ENCODE peak calls at places on chromosomes 7 and 10, in four cellular contexts. One of them, this sample, is unnamed.

GRCh38 chr7:134084488-134085144 is 42.5 kb upstream of the LRGUK start:
- DNase-seq in A549: no peak
- DNase-seq in left ventricle myocardium inferior: no peak
- DNase-seq in transverse colon: no peak
- DNase-seq in this sample: peak; percentile 36

GRCh38 chr10:12594448-12594944 is 245.1 kb downstream of the CAMK1D start:
- DNase-seq in A549: no peak
- DNase-seq in left ventricle myocardium inferior: no peak
- DNase-seq in transverse colon: peak; percentile 35
- DNase-seq in this sample: no peak

GRCh38 chr7:6167004-6167551 is 105.3 kb downstream of the CYTH3 start:
- DNase-seq in A549: no peak
- DNase-seq in left ventricle myocardium inferior: peak; percentile 62
- DNase-seq in transverse colon: no peak
- DNase-seq in this sample: no peak

GRCh38 chr10:86803156-86803555 is 46.7 kb downstream of the BMPR1A start:
- DNase-seq in A549: no peak
- DNase-seq in left ventricle myocardium inferior: no peak
- DNase-seq in transverse colon: no peak
- DNase-seq in this sample: no peak

GRCh38 chr7:37284805-37285211 is 163.9 kb downstream of the ELMO1 start:
- DNase-seq in A549: peak; percentile 53
- DNase-seq in left ventricle myocardium inferior: peak; percentile 38
- DNase-seq in transverse colon: peak; percentile 62
- DNase-seq in this sample: peak; percentile 57

GRCh38 chr10:79434816-79435215 is 10.6 kb downstream of the ZCCHC24 start:
- DNase-seq in A549: no peak
- DNase-seq in left ventricle myocardium inferior: no peak
- DNase-seq in transverse colon: no peak
- DNase-seq in this sample: no peak

GRCh38 chr7:128108641-128109423 is 77.6 kb upstream of the LRRC4 start:
- DNase-seq in A549: no peak
- DNase-seq in left ventricle myocardium inferior: no peak
- DNase-seq in transverse colon: no peak
- DNase-seq in this sample: no peak

GRCh38 chr10:75034131-75034512 is 77.3 kb upstream of the SAMD8 start:
- DNase-seq in A549: no peak
- DNase-seq in left ventricle myocardium inferior: no peak
- DNase-seq in transverse colon: no peak
- DNase-seq in this sample: no peak

GRCh38 chr10:127920319-127921074 is 13.6 kb downstream of the PTPRE start:
- DNase-seq in A549: no peak
- DNase-seq in left ventricle myocardium inferior: no peak
- DNase-seq in transverse colon: no peak
- DNase-seq in this sample: no peak

GRCh38 chr7:28854750-28855074 is 103.4 kb downstream of the TRIL start:
- DNase-seq in A549: no peak
- DNase-seq in left ventricle myocardium inferior: no peak
- DNase-seq in transverse colon: no peak
- DNase-seq in this sample: no peak

GRCh38 chr10:43963379-43963778 is 314.7 kb upstream of the ZNF32 start:
- DNase-seq in A549: no peak
- DNase-seq in left ventricle myocardium inferior: no peak
- DNase-seq in transverse colon: no peak
- DNase-seq in this sample: no peak

GRCh38 chr10:76905251-76905650 is 732.4 kb downstream of the KCNMA1 start:
- DNase-seq in A549: no peak
- DNase-seq in left ventricle myocardium inferior: no peak
- DNase-seq in transverse colon: no peak
- DNase-seq in this sample: no peak

GRCh38 chr7:46485481-46486065 is 564.5 kb upstream of the IGFBP3 start:
- DNase-seq in A549: peak; percentile 21
- DNase-seq in left ventricle myocardium inferior: no peak
- DNase-seq in transverse colon: no peak
- DNase-seq in this sample: no peak

GRCh38 chr10:42990016-42990720 is 86.7 kb upstream of the RET start:
- DNase-seq in A549: no peak
- DNase-seq in left ventricle myocardium inferior: no peak
- DNase-seq in transverse colon: no peak
- DNase-seq in this sample: no peak

GRCh38 chr7:99473315-99473596 is 566 bp downstream of the ZNF789 start:
- DNase-seq in A549: peak; percentile 64
- DNase-seq in left ventricle myocardium inferior: no peak
- DNase-seq in transverse colon: peak; percentile 26
- DNase-seq in this sample: peak; percentile 63

DNA sequence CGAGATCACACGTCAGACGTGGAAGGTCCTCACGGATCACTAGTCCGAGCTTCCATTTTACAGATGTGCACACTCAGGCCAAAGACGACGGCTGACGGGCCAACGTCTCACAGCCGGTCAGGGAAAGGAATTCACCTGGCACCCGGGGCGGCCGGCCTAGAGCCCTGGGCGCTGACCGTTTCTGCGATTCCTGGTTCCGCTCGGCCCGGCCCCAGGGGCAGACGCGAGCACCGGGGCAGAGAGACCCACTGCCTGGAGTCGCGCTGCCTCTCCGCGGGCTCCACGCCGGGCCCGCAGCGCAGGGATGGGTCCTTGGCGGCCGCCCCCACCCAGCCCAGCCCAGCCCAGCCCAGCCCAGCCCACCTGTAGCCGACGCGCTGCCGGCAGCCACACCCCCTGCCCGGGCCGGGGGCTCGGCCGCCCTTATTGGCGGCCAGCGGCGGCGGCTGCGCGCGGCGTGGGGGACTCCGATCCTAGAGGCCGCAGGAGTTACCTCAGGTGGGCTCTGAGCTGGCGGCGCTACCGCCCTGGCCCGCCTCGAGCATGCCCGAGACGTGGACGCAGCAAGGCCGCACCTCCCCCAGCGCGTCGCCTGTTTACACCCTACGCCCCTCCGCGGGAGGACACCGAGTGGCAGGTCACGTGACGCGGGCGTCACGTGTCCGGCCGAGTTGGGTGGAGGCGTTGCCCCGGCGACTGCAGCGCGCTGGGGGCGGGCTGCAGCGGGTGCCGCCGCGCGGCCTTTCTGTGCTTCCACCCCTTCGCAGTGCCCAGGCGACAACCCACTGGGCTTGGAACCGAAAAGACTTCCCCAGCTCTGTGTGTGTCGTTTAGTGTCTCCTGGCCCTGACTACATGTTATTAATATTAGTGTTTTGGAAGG is 78.1 kb downstream of the ZFAND4 start:
- DNase-seq in A549: peak; percentile 95
- DNase-seq in left ventricle myocardium inferior: peak; percentile 93
- DNase-seq in transverse colon: peak; percentile 94
- DNase-seq in this sample: peak; percentile 96
- H3K27ac ChIP-seq in A549: peak overlapping the region; percentile 94
- H3K27ac ChIP-seq in left ventricle myocardium inferior: peak overlapping the region; percentile 73
- H3K27ac ChIP-seq in transverse colon: peak overlapping the region; percentile 89
- H3K27ac ChIP-seq in this sample: peak overlapping the region; percentile 55

DNA sequence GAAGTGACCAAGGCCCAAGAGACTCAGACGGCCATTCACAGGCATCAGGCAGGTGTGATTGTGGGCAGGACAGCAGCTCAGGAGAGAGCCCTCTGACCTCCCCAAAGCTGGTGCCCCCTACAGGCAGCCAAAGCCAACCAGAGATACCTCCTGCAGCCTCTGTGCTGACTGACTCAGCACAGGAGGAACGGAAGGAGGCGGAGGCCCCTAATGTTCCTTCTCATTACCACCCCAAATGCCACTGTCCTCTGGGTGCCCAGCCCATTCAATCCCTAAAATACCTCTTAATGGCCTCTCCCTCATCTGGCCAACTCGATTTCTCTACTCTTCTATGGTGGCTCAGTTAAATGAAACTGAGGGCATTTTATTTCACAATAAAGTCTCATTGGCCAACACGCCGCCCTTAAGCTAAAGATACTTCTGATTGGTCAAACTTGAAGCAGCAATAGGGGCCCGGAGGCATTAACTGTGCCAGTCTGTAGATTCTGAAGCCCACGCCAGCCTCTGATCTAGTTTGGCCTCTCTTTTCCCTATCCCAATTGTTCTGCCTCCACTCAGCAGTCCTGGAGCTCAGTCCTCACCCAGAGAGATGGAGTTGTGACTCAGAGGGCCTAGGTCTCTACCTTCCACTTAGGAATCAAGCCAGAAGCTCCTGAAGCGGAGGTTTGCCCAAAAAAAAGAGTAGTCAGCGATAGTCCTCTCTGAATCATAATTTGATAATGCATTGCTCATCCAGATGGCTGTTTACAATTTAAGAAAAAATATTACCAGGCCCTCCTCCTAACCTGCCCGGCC is 1.2 kb downstream of the CYREN start:
- DNase-seq in A549: peak; percentile 76
- DNase-seq in left ventricle myocardium inferior: no peak
- DNase-seq in transverse colon: peak; percentile 76
- DNase-seq in this sample: peak; percentile 35
- TF ChIP-seq CTCF in A549: peak; percentile 55
- TF ChIP-seq CTCF in left ventricle myocardium inferior: peak; percentile 48
- TF ChIP-seq CTCF in transverse colon: no peak
- TF ChIP-seq CTCF in this sample: peak; percentile 56

DNA sequence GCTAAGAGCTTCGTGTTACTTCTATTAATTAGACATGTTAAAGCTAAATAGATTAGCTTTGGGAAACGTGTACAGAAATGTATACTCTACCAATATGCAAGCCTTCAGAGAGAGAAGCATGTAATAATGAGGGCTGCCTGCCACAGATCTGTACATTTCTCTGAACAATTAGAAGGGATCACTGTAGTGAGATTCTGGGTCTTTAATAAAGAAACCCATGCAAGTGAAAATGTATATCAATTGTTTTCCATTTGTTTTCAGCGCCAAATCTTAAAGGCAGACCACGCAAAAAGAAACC is 149.1 kb downstream of the ARID5B start:
- DNase-seq in A549: no peak
- DNase-seq in left ventricle myocardium inferior: no peak
- DNase-seq in transverse colon: no peak
- DNase-seq in this sample: no peak
- H3K27ac ChIP-seq in A549: peak overlapping the region; percentile 74
- H3K27ac ChIP-seq in left ventricle myocardium inferior: peak overlapping the region; percentile 94
- H3K27ac ChIP-seq in transverse colon: peak overlapping the region; percentile 92
- H3K27ac ChIP-seq in this sample: peak overlapping the region; percentile 89

GRCh38 chr7:155570991-155571390 is 24.6 kb upstream of the CNPY1 start:
- DNase-seq in A549: no peak
- DNase-seq in left ventricle myocardium inferior: no peak
- DNase-seq in transverse colon: no peak
- DNase-seq in this sample: no peak

GRCh38 chr7:155570171-155570958 is 24.0 kb upstream of the CNPY1 start:
- DNase-seq in A549: no peak
- DNase-seq in left ventricle myocardium inferior: no peak
- DNase-seq in transverse colon: no peak
- DNase-seq in this sample: no peak

GRCh38 chr7:155574556-155574955 is 28.2 kb upstream of the CNPY1 start:
- DNase-seq in A549: no peak
- DNase-seq in left ventricle myocardium inferior: no peak
- DNase-seq in transverse colon: no peak
- DNase-seq in this sample: no peak

GRCh38 chr7:155569681-155570080 is 23.3 kb upstream of the CNPY1 start:
- DNase-seq in A549: no peak
- DNase-seq in left ventricle myocardium inferior: no peak
- DNase-seq in transverse colon: no peak
- DNase-seq in this sample: no peak

GRCh38 chr7:155571581-155572345 is 25.4 kb upstream of the CNPY1 start:
- DNase-seq in A549: no peak
- DNase-seq in left ventricle myocardium inferior: no peak
- DNase-seq in transverse colon: no peak
- DNase-seq in this sample: no peak
- TF ChIP-seq CTCF in A549: no peak
- TF ChIP-seq CTCF in left ventricle myocardium inferior: no peak
- TF ChIP-seq CTCF in transverse colon: no peak
- TF ChIP-seq CTCF in this sample: no peak

DNA sequence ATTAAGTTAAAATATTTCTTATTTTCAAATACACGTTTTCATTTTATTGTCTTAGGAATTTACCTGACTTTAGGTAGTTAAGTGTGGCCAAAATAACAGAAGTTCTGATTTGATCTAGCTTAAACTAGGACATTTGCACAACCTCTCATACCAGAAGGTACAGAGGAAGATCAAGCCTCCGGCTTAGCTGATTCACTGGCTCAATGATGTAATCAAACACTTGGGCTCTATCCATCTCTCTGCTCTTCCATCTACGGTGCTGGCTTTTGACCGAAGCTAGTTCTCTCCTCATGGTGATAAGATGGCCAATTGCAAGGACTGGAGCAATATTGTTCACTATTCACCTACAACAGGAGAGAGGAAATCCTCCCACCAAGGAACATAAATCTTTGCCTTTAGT is 12.2 kb upstream of the HYCC1 start:
- DNase-seq in A549: no peak
- DNase-seq in left ventricle myocardium inferior: no peak
- DNase-seq in transverse colon: no peak
- DNase-seq in this sample: no peak
- H3K27ac ChIP-seq in A549: no peak overlapping the region
- H3K27ac ChIP-seq in left ventricle myocardium inferior: no peak overlapping the region
- H3K27ac ChIP-seq in transverse colon: no peak overlapping the region
- H3K27ac ChIP-seq in this sample: no peak overlapping the region

DNA sequence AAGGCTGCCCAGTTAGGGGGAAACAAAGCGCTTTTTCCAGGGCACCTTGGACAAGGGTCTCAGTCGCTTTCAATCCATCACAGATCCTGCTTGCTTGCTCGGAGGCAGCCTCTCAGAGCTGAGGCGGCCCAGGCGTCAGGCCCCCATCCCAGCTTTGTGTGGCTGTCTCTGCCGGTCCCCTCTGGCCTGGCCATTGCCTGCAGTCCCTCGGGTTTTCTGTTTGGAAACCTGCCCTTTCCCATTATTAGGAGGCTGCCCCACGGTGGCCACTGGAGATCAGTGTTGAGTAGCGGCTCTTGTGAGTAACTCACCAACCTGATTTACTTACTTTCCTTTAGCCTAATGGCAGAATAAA is 216.1 kb downstream of the GLRX3 start:
- DNase-seq in A549: no peak
- DNase-seq in left ventricle myocardium inferior: no peak
- DNase-seq in transverse colon: no peak
- DNase-seq in this sample: no peak
- TF ChIP-seq CTCF in A549: no peak
- TF ChIP-seq CTCF in left ventricle myocardium inferior: no peak
- TF ChIP-seq CTCF in transverse colon: no peak
- TF ChIP-seq CTCF in this sample: no peak

GRCh38 chr7:51126813-51127617 is 189.6 kb downstream of the COBL start:
- DNase-seq in A549: no peak
- DNase-seq in left ventricle myocardium inferior: no peak
- DNase-seq in transverse colon: no peak
- DNase-seq in this sample: no peak
- H3K27ac ChIP-seq in A549: no peak overlapping the region
- H3K27ac ChIP-seq in left ventricle myocardium inferior: peak overlapping the region; percentile 65
- H3K27ac ChIP-seq in transverse colon: no peak overlapping the region
- H3K27ac ChIP-seq in this sample: no peak overlapping the region

GRCh38 chr10:15864419-15864818 is 4.1 kb upstream of the MINDY3 start:
- DNase-seq in A549: no peak
- DNase-seq in left ventricle myocardium inferior: no peak
- DNase-seq in transverse colon: no peak
- DNase-seq in this sample: no peak
- TF ChIP-seq CTCF in A549: no peak
- TF ChIP-seq CTCF in left ventricle myocardium inferior: no peak
- TF ChIP-seq CTCF in transverse colon: no peak
- TF ChIP-seq CTCF in this sample: no peak